ENCODE peak calls at places on chromosome 10, in seven cellular contexts. O is IMR-90, V is mesendoderm, X is neuronal stem cell, M is trophoblast cell, Z is H1, R is mesenchymal stem cell. Q is an unnamed sample.

GRCh38 chr10:80509403-80510161 is 28.1 kb upstream of the SH2D4B start:
- DNase-seq in O (peak; percentile 81), V (peak; percentile 91), X (no peak), M (peak; percentile 97), Z (no peak), R (peak; percentile 91), Q (no peak)

GRCh38 chr10:89613582-89613981 is 31.5 kb downstream of the PANK1 start:
- DNase-seq in O (no peak), V (no peak), X (no peak), M (no peak), Z (no peak), R (peak; percentile 68), Q (no peak)

GRCh38 chr10:78296794-78297193 is 263.1 kb downstream of the RPS24 start:
- DNase-seq in O (no peak), V (no peak), X (no peak), M (no peak), Z (no peak), R (no peak), Q (no peak)

GRCh38 chr10:121113385-121113696 is 262.2 kb downstream of the WDR11 start:
- DNase-seq in O (no peak), V (peak; percentile 72), X (no peak), M (peak; percentile 57), Z (peak; percentile 27), R (no peak), Q (no peak)

GRCh38 chr10:116880716-116881440 is 31.6 kb downstream of the ENO4 start:
- DNase-seq in O (no peak), V (no peak), X (no peak), M (no peak), Z (no peak), R (peak; percentile 18), Q (no peak)

GRCh38 chr10:23370106-23370505 is 25.5 kb upstream of the C10orf67 start:
- DNase-seq in O (peak; percentile 19), V (no peak), X (no peak), M (no peak), Z (no peak), R (peak; percentile 81), Q (no peak)

GRCh38 chr10:131474426-131474825 is 162.9 kb upstream of the TCERG1L start:
- DNase-seq in O (no peak), V (no peak), X (no peak), M (no peak), Z (no peak), R (no peak), Q (no peak)

GRCh38 chr10:108688314-108688713 is 1235.0 kb downstream of the XPNPEP1 start:
- DNase-seq in O (no peak), V (no peak), X (no peak), M (no peak), Z (no peak), R (no peak), Q (no peak)

GRCh38 chr10:97553575-97554100 is 18.9 kb upstream of the ANKRD2 start:
- DNase-seq in O (peak; percentile 70), V (peak; percentile 87), X (peak; percentile 64), M (peak; percentile 67), Z (no peak), R (peak; percentile 77), Q (peak; percentile 93)

GRCh38 chr10:73413528-73414229 is at the start of gene ANXA7:
- DNase-seq in O (peak; percentile 75), V (peak; percentile 96), X (peak; percentile 87), M (peak; percentile 88), Z (peak; percentile 62), R (peak; percentile 89), Q (peak; percentile 97)

GRCh38 chr10:103144086-103144485 is 49.0 kb downstream of the NT5C2 start:
- DNase-seq in O (no peak), V (no peak), X (no peak), M (no peak), Z (no peak), R (no peak), Q (no peak)
- H3K27ac ChIP-seq in O (peak overlapping the region; percentile 29), V (no peak overlapping the region), X (no peak overlapping the region), M (no peak overlapping the region), Z (no peak overlapping the region), R (no peak overlapping the region), Q (no peak overlapping the region)

GRCh38 chr10:63413429-63413828 is 52.3 kb downstream of the JMJD1C start:
- DNase-seq in O (no peak), V (no peak), X (no peak), M (no peak), Z (no peak), R (no peak), Q (no peak)
- H2BK5ac ChIP-seq in O (no peak overlapping the region), V (no peak overlapping the region), X (no peak overlapping the region), M (no peak overlapping the region), Z (no peak overlapping the region), R (no peak overlapping the region), Q (no peak overlapping the region)

DNA sequence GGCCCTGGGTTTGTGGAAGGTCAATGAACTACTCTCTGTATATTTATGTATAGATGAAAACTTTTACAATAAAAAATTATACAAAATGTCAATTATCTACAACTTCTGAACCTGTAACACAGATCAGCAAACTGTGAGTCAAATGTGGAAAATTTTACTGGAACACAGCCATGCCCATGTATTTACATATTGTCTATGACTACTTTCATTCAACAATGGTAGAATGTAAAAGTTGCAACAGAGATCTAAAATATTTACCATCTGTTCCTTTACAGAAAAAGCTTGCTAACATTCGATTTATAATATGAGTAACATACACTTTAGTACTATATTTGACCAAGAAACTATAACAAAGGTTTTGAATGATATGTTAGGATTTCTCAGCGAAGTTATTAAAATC is 481.6 kb downstream of the PARD3 start:
- DNase-seq in O (peak; percentile 71), V (no peak), X (no peak), M (no peak), Z (no peak), R (no peak), Q (no peak)
- H3K4me2 ChIP-seq in O (no peak overlapping the region), V (no peak overlapping the region), X (no peak overlapping the region), M (no peak overlapping the region), Z (no peak overlapping the region), R (no peak overlapping the region), Q (no peak overlapping the region)

GRCh38 chr10:126042354-126042753 is 146.0 kb downstream of the FANK1 start:
- DNase-seq in O (no peak), V (peak; percentile 84), X (no peak), M (peak; percentile 57), Z (no peak), R (no peak), Q (no peak)
- H3K27ac ChIP-seq in O (no peak overlapping the region), V (no peak overlapping the region), X (no peak overlapping the region), M (no peak overlapping the region), Z (no peak overlapping the region), R (no peak overlapping the region), Q (no peak overlapping the region)

GRCh38 chr10:67695555-67695954 is 440 bp downstream of the CTNNA3 start:
- DNase-seq in O (no peak), V (no peak), X (no peak), M (no peak), Z (no peak), R (no peak), Q (no peak)
- H2BK5ac ChIP-seq in O (no peak overlapping the region), V (no peak overlapping the region), X (no peak overlapping the region), M (no peak overlapping the region), Z (no peak overlapping the region), R (no peak overlapping the region), Q (no peak overlapping the region)

GRCh38 chr10:42932116-42932515 is 144.8 kb upstream of the RET start:
- DNase-seq in O (no peak), V (no peak), X (no peak), M (no peak), Z (no peak), R (no peak), Q (no peak)

GRCh38 chr10:42934351-42934811 is 142.5 kb upstream of the RET start:
- DNase-seq in O (no peak), V (no peak), X (no peak), M (no peak), Z (no peak), R (no peak), Q (no peak)

GRCh38 chr10:42934842-42935241 is 142.0 kb upstream of the RET start:
- DNase-seq in O (no peak), V (no peak), X (no peak), M (no peak), Z (no peak), R (no peak), Q (no peak)

GRCh38 chr10:42932735-42933453 is 144.0 kb upstream of the RET start:
- DNase-seq in O (no peak), V (peak; percentile 68), X (peak; percentile 74), M (no peak), Z (peak; percentile 58), R (no peak), Q (peak; percentile 89)

GRCh38 chr10:42933454-42934340 is 143.2 kb upstream of the RET start:
- DNase-seq in O (peak; percentile 19), V (peak; percentile 57), X (no peak), M (no peak), Z (no peak), R (no peak), Q (peak; percentile 63)
- H3K4me2 ChIP-seq in O (no peak overlapping the region), V (peak overlapping the region; percentile 70), X (peak overlapping the region; percentile 93), M (peak overlapping the region; percentile 50), Z (peak overlapping the region; percentile 79), R (no peak overlapping the region), Q (peak overlapping the region; percentile 48)